ENCODE peak calls at places on chromosomes 13 and 19, in ten cellular contexts. J, L, Q, G, C, B, I, Y, V and N are unnamed samples.

GRCh38 chr13:79404361-79404760 is 1.7 kb downstream of the RBM26 start:
- DNase-seq in C (no peak), Y (no peak), Q (no peak), V (no peak), J (no peak), I (no peak), B (no peak), G (no peak), L (no peak), N (no peak)

GRCh38 chr19:13692096-13692495 is 72.2 kb upstream of the MRI1 start:
- DNase-seq in Y (peak; percentile 32), C (no peak), I (no peak), G (peak; percentile 28), J (no peak), Q (peak; percentile 40), B (no peak), V (no peak), L (no peak), N (peak; percentile 38)

GRCh38 chr13:50030315-50030714 is 15.1 kb downstream of the KCNRG start:
- DNase-seq in V (no peak), L (no peak), J (no peak), Q (no peak), Y (no peak), G (no peak), C (no peak), I (no peak), B (no peak), N (no peak)

GRCh38 chr13:110913322-110913721 is 1.5 kb downstream of the ANKRD10 start:
- DNase-seq in V (no peak), L (no peak), I (no peak), B (no peak), Q (no peak), J (no peak), Y (no peak), G (peak; percentile 58), C (peak; percentile 62), N (no peak)

GRCh38 chr19:45472557-45473365 is 5.0 kb downstream of the FOSB start:
- DNase-seq in B (peak; percentile 19), G (no peak), V (no peak), Y (no peak), C (no peak), I (peak; percentile 53), L (no peak), Q (no peak), J (no peak), N (no peak)

GRCh38 chr13:89865331-89865833 is 1482.1 kb upstream of the MIR17HG start:
- DNase-seq in L (no peak), J (no peak), Q (no peak), V (no peak), I (no peak), B (no peak), G (no peak), Y (no peak), C (no peak), N (no peak)

GRCh38 chr13:108902557-108903155 is 273.2 kb downstream of the MYO16 start:
- DNase-seq in B (no peak), V (no peak), I (no peak), C (no peak), Q (no peak), J (no peak), G (peak; percentile 30), Y (no peak), L (no peak), N (no peak)

GRCh38 chr13:46666727-46667456 is 113.9 kb downstream of the LRCH1 start:
- DNase-seq in Q (no peak), C (no peak), B (no peak), L (no peak), J (no peak), G (no peak), Y (no peak), I (no peak), V (no peak), N (no peak)

GRCh38 chr19:8367327-8368001 is 3.5 kb downstream of the ANGPTL4 start:
- DNase-seq in L (no peak), B (peak; percentile 96), I (no peak), Q (peak; percentile 88), V (no peak), Y (no peak), G (peak; percentile 90), C (peak; percentile 97), J (peak; percentile 92), N (no peak)

GRCh38 chr19:48784527-48784926 is 26.3 kb downstream of the BCAT2 start:
- DNase-seq in I (no peak), L (no peak), J (no peak), C (peak; percentile 68), Y (no peak), B (no peak), V (no peak), G (no peak), Q (no peak), N (no peak)

GRCh38 chr13:98450012-98450411 is 126.9 kb downstream of the STK24 start:
- DNase-seq in V (no peak), I (no peak), J (no peak), G (no peak), C (no peak), Q (no peak), B (no peak), Y (no peak), L (no peak), N (no peak)